ENCODE peak calls at places on chromosomes 13 and 19, in seven cellular contexts. One of them, this sample, is unnamed.

GRCh38 chr13:43573787-43574562 is 212.8 kb downstream of the ENOX1 start:
- DNase-seq in tibial artery: no peak
- DNase-seq in fibroblast of pulmonary artery: peak
- DNase-seq in stimulated activated CD4-positive, alpha-beta T cell treated with anti-CD3 and anti-CD28 coated beads, Interleukin-2, amount 100 ng/mL, for 24 hours: no peak
- DNase-seq in NCI-H524 treated with DMSO at 0.1 percent for 48 hours: no peak
- DNase-seq in HT1080: no peak
- DNase-seq in neural crest cell: no peak
- DNase-seq in this sample: no peak

GRCh38 chr13:114109646-114110045 is 22.8 kb downstream of the RASA3 start:
- DNase-seq in fibroblast of pulmonary artery: no peak
- DNase-seq in neural crest cell: no peak
- DNase-seq in HT1080: no peak
- DNase-seq in tibial artery: peak
- DNase-seq in NCI-H524 treated with DMSO at 0.1 percent for 48 hours: no peak
- DNase-seq in stimulated activated CD4-positive, alpha-beta T cell treated with anti-CD3 and anti-CD28 coated beads, Interleukin-2, amount 100 ng/mL, for 24 hours: peak
- DNase-seq in this sample: no peak

GRCh38 chr13:113320226-113320875 is 23.3 kb downstream of the LAMP1 start:
- DNase-seq in NCI-H524 treated with DMSO at 0.1 percent for 48 hours: no peak
- DNase-seq in HT1080: no peak
- DNase-seq in fibroblast of pulmonary artery: no peak
- DNase-seq in tibial artery: no peak
- DNase-seq in stimulated activated CD4-positive, alpha-beta T cell treated with anti-CD3 and anti-CD28 coated beads, Interleukin-2, amount 100 ng/mL, for 24 hours: no peak
- DNase-seq in neural crest cell: no peak
- DNase-seq in this sample: no peak

GRCh38 chr19:3098515-3099346 is 4.6 kb downstream of the GNA11 start:
- DNase-seq in fibroblast of pulmonary artery: no peak
- DNase-seq in NCI-H524 treated with DMSO at 0.1 percent for 48 hours: no peak
- DNase-seq in tibial artery: peak
- DNase-seq in stimulated activated CD4-positive, alpha-beta T cell treated with anti-CD3 and anti-CD28 coated beads, Interleukin-2, amount 100 ng/mL, for 24 hours: no peak
- DNase-seq in HT1080: no peak
- DNase-seq in neural crest cell: no peak
- DNase-seq in this sample: no peak

GRCh38 chr13:58960909-58961308 is 1202.8 kb downstream of the DIAPH3 start:
- DNase-seq in neural crest cell: no peak
- DNase-seq in stimulated activated CD4-positive, alpha-beta T cell treated with anti-CD3 and anti-CD28 coated beads, Interleukin-2, amount 100 ng/mL, for 24 hours: no peak
- DNase-seq in HT1080: no peak
- DNase-seq in NCI-H524 treated with DMSO at 0.1 percent for 48 hours: no peak
- DNase-seq in fibroblast of pulmonary artery: peak
- DNase-seq in tibial artery: no peak
- DNase-seq in this sample: no peak

GRCh38 chr13:48159436-48160225 is 64.7 kb upstream of the MED4 start:
- DNase-seq in HT1080: peak
- DNase-seq in stimulated activated CD4-positive, alpha-beta T cell treated with anti-CD3 and anti-CD28 coated beads, Interleukin-2, amount 100 ng/mL, for 24 hours: no peak
- DNase-seq in NCI-H524 treated with DMSO at 0.1 percent for 48 hours: no peak
- DNase-seq in tibial artery: no peak
- DNase-seq in fibroblast of pulmonary artery: no peak
- DNase-seq in neural crest cell: no peak
- DNase-seq in this sample: peak

GRCh38 chr13:40023608-40024577 is 368.4 kb downstream of the COG6 start:
- DNase-seq in tibial artery: no peak
- DNase-seq in fibroblast of pulmonary artery: no peak
- DNase-seq in HT1080: no peak
- DNase-seq in NCI-H524 treated with DMSO at 0.1 percent for 48 hours: no peak
- DNase-seq in stimulated activated CD4-positive, alpha-beta T cell treated with anti-CD3 and anti-CD28 coated beads, Interleukin-2, amount 100 ng/mL, for 24 hours: no peak
- DNase-seq in neural crest cell: no peak
- DNase-seq in this sample: no peak

GRCh38 chr13:79463604-79464003 is 17.4 kb upstream of the NDFIP2 start:
- DNase-seq in HT1080: no peak
- DNase-seq in tibial artery: no peak
- DNase-seq in fibroblast of pulmonary artery: no peak
- DNase-seq in NCI-H524 treated with DMSO at 0.1 percent for 48 hours: no peak
- DNase-seq in neural crest cell: no peak
- DNase-seq in stimulated activated CD4-positive, alpha-beta T cell treated with anti-CD3 and anti-CD28 coated beads, Interleukin-2, amount 100 ng/mL, for 24 hours: no peak
- DNase-seq in this sample: no peak

GRCh38 chr13:59483441-59484116 is 680.1 kb downstream of the DIAPH3 start:
- DNase-seq in HT1080: no peak
- DNase-seq in fibroblast of pulmonary artery: peak
- DNase-seq in neural crest cell: no peak
- DNase-seq in tibial artery: no peak
- DNase-seq in stimulated activated CD4-positive, alpha-beta T cell treated with anti-CD3 and anti-CD28 coated beads, Interleukin-2, amount 100 ng/mL, for 24 hours: no peak
- DNase-seq in NCI-H524 treated with DMSO at 0.1 percent for 48 hours: no peak
- DNase-seq in this sample: no peak

GRCh38 chr13:97212540-97213146 is 9.5 kb upstream of the MBNL2 start:
- DNase-seq in tibial artery: no peak
- DNase-seq in NCI-H524 treated with DMSO at 0.1 percent for 48 hours: no peak
- DNase-seq in HT1080: peak
- DNase-seq in stimulated activated CD4-positive, alpha-beta T cell treated with anti-CD3 and anti-CD28 coated beads, Interleukin-2, amount 100 ng/mL, for 24 hours: no peak
- DNase-seq in fibroblast of pulmonary artery: peak
- DNase-seq in neural crest cell: no peak
- DNase-seq in this sample: peak

GRCh38 chr13:29936051-29936813 is 85.8 kb upstream of the UBL3 start:
- DNase-seq in fibroblast of pulmonary artery: no peak
- DNase-seq in stimulated activated CD4-positive, alpha-beta T cell treated with anti-CD3 and anti-CD28 coated beads, Interleukin-2, amount 100 ng/mL, for 24 hours: peak
- DNase-seq in HT1080: no peak
- DNase-seq in NCI-H524 treated with DMSO at 0.1 percent for 48 hours: no peak
- DNase-seq in neural crest cell: no peak
- DNase-seq in tibial artery: no peak
- DNase-seq in this sample: no peak

GRCh38 chr13:75986818-75987217 is 350.7 kb downstream of the LMO7 start:
- DNase-seq in NCI-H524 treated with DMSO at 0.1 percent for 48 hours: no peak
- DNase-seq in fibroblast of pulmonary artery: no peak
- DNase-seq in HT1080: no peak
- DNase-seq in stimulated activated CD4-positive, alpha-beta T cell treated with anti-CD3 and anti-CD28 coated beads, Interleukin-2, amount 100 ng/mL, for 24 hours: no peak
- DNase-seq in neural crest cell: no peak
- DNase-seq in tibial artery: no peak
- DNase-seq in this sample: no peak

GRCh38 chr19:48720251-48720612 is 707 bp upstream of the MAMSTR start:
- DNase-seq in stimulated activated CD4-positive, alpha-beta T cell treated with anti-CD3 and anti-CD28 coated beads, Interleukin-2, amount 100 ng/mL, for 24 hours: no peak
- DNase-seq in HT1080: no peak
- DNase-seq in NCI-H524 treated with DMSO at 0.1 percent for 48 hours: no peak
- DNase-seq in neural crest cell: no peak
- DNase-seq in tibial artery: no peak
- DNase-seq in fibroblast of pulmonary artery: no peak
- DNase-seq in this sample: no peak

GRCh38 chr19:47414469-47414868 is 4.9 kb downstream of the MEIS3 start:
- DNase-seq in neural crest cell: no peak
- DNase-seq in stimulated activated CD4-positive, alpha-beta T cell treated with anti-CD3 and anti-CD28 coated beads, Interleukin-2, amount 100 ng/mL, for 24 hours: no peak
- DNase-seq in fibroblast of pulmonary artery: no peak
- DNase-seq in NCI-H524 treated with DMSO at 0.1 percent for 48 hours: no peak
- DNase-seq in HT1080: peak
- DNase-seq in tibial artery: no peak
- DNase-seq in this sample: peak

GRCh38 chr13:30576528-30576927 is 41.2 kb upstream of the USPL1 start:
- DNase-seq in HT1080: peak
- DNase-seq in NCI-H524 treated with DMSO at 0.1 percent for 48 hours: no peak
- DNase-seq in neural crest cell: no peak
- DNase-seq in tibial artery: no peak
- DNase-seq in stimulated activated CD4-positive, alpha-beta T cell treated with anti-CD3 and anti-CD28 coated beads, Interleukin-2, amount 100 ng/mL, for 24 hours: peak
- DNase-seq in fibroblast of pulmonary artery: peak
- DNase-seq in this sample: peak

GRCh38 chr19:49362048-49362925 is at the start of gene TEAD2:
- DNase-seq in fibroblast of pulmonary artery: peak
- DNase-seq in neural crest cell: peak
- DNase-seq in NCI-H524 treated with DMSO at 0.1 percent for 48 hours: no peak
- DNase-seq in tibial artery: peak
- DNase-seq in stimulated activated CD4-positive, alpha-beta T cell treated with anti-CD3 and anti-CD28 coated beads, Interleukin-2, amount 100 ng/mL, for 24 hours: peak
- DNase-seq in HT1080: no peak
- DNase-seq in this sample: peak

GRCh38 chr19:14475251-14476073 is at the start of gene PTGER1:
- DNase-seq in tibial artery: no peak
- DNase-seq in fibroblast of pulmonary artery: no peak
- DNase-seq in HT1080: peak
- DNase-seq in NCI-H524 treated with DMSO at 0.1 percent for 48 hours: no peak
- DNase-seq in neural crest cell: no peak
- DNase-seq in stimulated activated CD4-positive, alpha-beta T cell treated with anti-CD3 and anti-CD28 coated beads, Interleukin-2, amount 100 ng/mL, for 24 hours: peak
- DNase-seq in this sample: peak